ENCODE peak calls at places on chromosomes 3 and 15, in five cellular contexts. C is HepG2, D is H1, I is GM12878, Q is NT2/D1. T is an unnamed sample.

GRCh38 chr15:40770147-40770721 is 454 bp downstream of the C15orf62 start:
- DNase-seq in I (no peak), Q (no peak), C (no peak), D (no peak), T (no peak)

GRCh38 chr15:88256261-88257230 is at the start of gene NTRK3:
- DNase-seq in C (no peak), Q (no peak), D (peak), I (no peak), T (peak)

GRCh38 chr3:10205461-10206165 is 40.9 kb downstream of the IRAK2 start:
- DNase-seq in D (no peak), C (no peak), Q (no peak), I (no peak), T (no peak)

GRCh38 chr3:52402101-52402521 is 42.8 kb downstream of the SEMA3G start:
- DNase-seq in I (no peak), Q (no peak), D (no peak), C (no peak), T (no peak)

GRCh38 chr3:157499342-157499963 is 3.8 kb downstream of the VEPH1 start:
- DNase-seq in I (no peak), Q (peak), C (peak), D (peak), T (peak)

GRCh38 chr15:78461171-78461881 is 23.3 kb downstream of the IREB2 start:
- DNase-seq in C (no peak), Q (no peak), I (no peak), D (no peak), T (no peak)

GRCh38 chr15:66096711-66097058 is 156.9 kb downstream of the MEGF11 start:
- DNase-seq in C (no peak), I (no peak), Q (no peak), D (no peak), T (no peak)

GRCh38 chr15:65344909-65345275 is 32.9 kb downstream of the IGDCC3 start:
- DNase-seq in I (no peak), C (no peak), D (no peak), Q (no peak), T (no peak)

GRCh38 chr3:193974147-193974546 is 161.8 kb upstream of the HES1 start:
- DNase-seq in Q (no peak), D (no peak), C (no peak), I (no peak), T (no peak)

GRCh38 chr3:58952128-58952917 is 97.5 kb downstream of the CFAP20DC start:
- DNase-seq in I (peak), D (no peak), C (no peak), Q (no peak), T (no peak)

GRCh38 chr3:3110299-3110630 is at the start of gene IL5RA:
- DNase-seq in Q (no peak), D (no peak), I (no peak), C (no peak), T (no peak)

GRCh38 chr3:106969596-106969995 is 407.6 kb upstream of the CCDC54 start:
- DNase-seq in D (no peak), I (no peak), C (no peak), Q (no peak), T (no peak)

GRCh38 chr3:107796786-107797185 is 274.0 kb downstream of the BBX start:
- DNase-seq in I (no peak), C (peak), D (no peak), Q (no peak), T (no peak)

GRCh38 chr15:42805266-42805665 is 68.3 kb upstream of the CDAN1 start:
- DNase-seq in C (no peak), I (no peak), Q (no peak), D (no peak), T (no peak)

GRCh38 chr3:139480585-139480984 is 4.3 kb upstream of the RBP2 start:
- DNase-seq in Q (no peak), C (no peak), D (peak), I (no peak), T (no peak)

GRCh38 chr3:152197937-152198336 is 70.8 kb upstream of the MBNL1 start:
- DNase-seq in D (no peak), C (no peak), Q (no peak), I (no peak), T (no peak)

GRCh38 chr3:86934851-86935250 is 56.1 kb downstream of the VGLL3 start:
- DNase-seq in Q (no peak), D (no peak), I (no peak), C (no peak), T (no peak)

GRCh38 chr15:73957276-73957675 is 31.0 kb downstream of the LOXL1 start:
- DNase-seq in C (no peak), D (no peak), Q (no peak), I (no peak), T (no peak)
- TF ChIP-seq SUZ12 in C (no peak), D (no peak), Q (no peak), I (no peak), T (no peak)

DNA sequence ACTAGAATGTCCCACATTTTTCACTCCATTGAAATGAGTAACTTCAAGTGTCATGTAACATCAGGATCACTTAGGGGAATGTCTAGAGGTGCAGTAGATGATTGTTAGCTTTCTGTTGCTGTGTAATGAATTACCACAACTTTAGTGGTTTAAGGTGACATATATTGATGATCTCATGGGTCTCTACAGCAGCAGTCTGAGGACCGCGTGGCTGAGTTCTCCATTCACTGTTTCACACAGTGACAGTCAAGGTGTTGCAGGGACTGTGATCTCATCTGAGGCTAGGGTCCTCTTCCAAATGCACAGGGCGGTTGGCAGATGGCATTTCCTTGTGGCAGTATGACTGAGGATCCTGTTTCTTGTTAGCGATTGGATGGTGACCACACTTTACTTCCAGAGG is 82.8 kb downstream of the SLC25A26 start:
- DNase-seq in C (no peak), I (no peak), D (no peak), Q (no peak), T (no peak)
- TF ChIP-seq SUZ12 in C (no peak), I (no peak), D (no peak), Q (no peak), T (no peak)

GRCh38 chr3:149658444-149659172 is 783 bp upstream of the WWTR1 start:
- DNase-seq in D (peak), I (no peak), Q (no peak), C (no peak), T (peak)

GRCh38 chr3:149655826-149656599 is 1.8 kb downstream of the WWTR1 start:
- DNase-seq in I (no peak), C (no peak), Q (no peak), D (no peak), T (no peak)

GRCh38 chr3:149657458-149657795 is 398 bp downstream of the WWTR1 start:
- DNase-seq in I (no peak), C (no peak), Q (no peak), D (no peak), T (no peak)

GRCh38 chr3:149659173-149659468 is 1.3 kb upstream of the WWTR1 start:
- DNase-seq in Q (no peak), C (no peak), D (no peak), I (no peak), T (no peak)

DNA sequence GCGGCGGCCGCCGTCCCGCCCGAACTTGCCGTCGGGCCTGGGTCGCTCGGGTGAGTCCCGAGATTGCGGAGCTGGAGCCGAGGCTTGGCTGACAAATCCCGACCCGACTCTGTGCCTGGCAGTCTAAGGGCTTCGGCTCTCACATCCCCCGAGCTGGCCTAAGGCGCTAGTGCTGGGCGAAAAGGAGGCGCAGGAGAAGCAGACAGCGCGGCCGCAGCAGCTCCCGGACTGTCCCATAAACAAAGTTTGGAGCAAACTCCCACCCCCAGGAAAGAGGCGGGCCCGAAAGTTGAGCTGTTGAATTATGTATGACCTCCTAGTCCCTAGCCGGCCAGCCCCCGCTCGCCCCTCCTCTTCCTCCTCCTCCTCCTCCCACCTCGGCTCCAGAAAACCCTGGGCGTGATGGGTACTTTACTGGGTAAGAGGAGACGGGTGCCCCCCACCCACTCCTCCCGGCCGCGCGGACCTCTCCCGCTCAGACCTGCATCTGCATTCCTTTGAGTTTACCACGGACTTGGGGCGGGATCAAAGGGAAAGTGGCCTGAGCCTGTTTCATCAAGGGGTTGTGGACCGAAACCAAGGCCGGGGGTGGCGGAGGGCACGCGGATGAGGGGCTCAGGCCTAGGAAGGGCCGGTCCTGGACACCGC is at the start of gene WWTR1:
- DNase-seq in I (peak), C (peak), D (peak), Q (peak), T (peak)
- TF ChIP-seq SUZ12 in I (no peak), C (no peak), D (no peak), Q (no peak), T (no peak)

GRCh38 chr3:121769246-121769645 is 19.7 kb upstream of the GOLGB1 start:
- DNase-seq in I (no peak), C (no peak), D (no peak), Q (no peak), T (no peak)

GRCh38 chr3:121768452-121768851 is 18.9 kb upstream of the GOLGB1 start:
- DNase-seq in Q (no peak), D (no peak), C (no peak), I (no peak), T (no peak)
- TF ChIP-seq SUZ12 in Q (no peak), D (no peak), C (no peak), I (no peak), T (no peak)

GRCh38 chr3:123447749-123448502 is 964 bp downstream of the ADCY5 start:
- DNase-seq in C (no peak), I (no peak), Q (no peak), D (peak), T (peak)
- TF ChIP-seq SUZ12 in C (no peak), I (no peak), Q (no peak), D (no peak), T (no peak)

DNA sequence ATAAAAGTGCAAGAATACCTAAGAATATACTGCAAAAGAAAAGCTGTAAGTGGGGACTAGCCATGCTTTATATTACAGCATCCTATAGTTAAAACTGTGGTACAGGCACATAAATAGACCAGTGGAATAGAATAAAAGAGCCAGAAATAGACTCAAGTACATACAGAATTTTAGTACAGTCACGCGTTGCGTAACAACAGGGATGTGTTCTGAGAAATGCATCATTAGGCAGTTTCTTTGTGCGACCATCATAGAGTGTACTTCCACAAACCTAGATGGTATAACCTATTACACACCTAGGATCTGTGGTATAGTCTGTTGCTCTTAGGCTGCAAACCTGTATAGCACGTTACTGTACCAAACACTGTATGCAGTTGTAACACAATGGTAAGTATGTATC is 61.8 kb downstream of the PCCB start:
- DNase-seq in I (no peak), D (no peak), Q (no peak), C (no peak), T (no peak)
- TF ChIP-seq SUZ12 in I (no peak), D (no peak), Q (no peak), C (no peak), T (no peak)

GRCh38 chr3:118799303-118799702 is 235.3 kb downstream of the IGSF11 start:
- DNase-seq in Q (no peak), I (no peak), D (no peak), C (no peak), T (no peak)
- TF ChIP-seq SUZ12 in Q (no peak), I (no peak), D (no peak), C (no peak), T (no peak)

DNA sequence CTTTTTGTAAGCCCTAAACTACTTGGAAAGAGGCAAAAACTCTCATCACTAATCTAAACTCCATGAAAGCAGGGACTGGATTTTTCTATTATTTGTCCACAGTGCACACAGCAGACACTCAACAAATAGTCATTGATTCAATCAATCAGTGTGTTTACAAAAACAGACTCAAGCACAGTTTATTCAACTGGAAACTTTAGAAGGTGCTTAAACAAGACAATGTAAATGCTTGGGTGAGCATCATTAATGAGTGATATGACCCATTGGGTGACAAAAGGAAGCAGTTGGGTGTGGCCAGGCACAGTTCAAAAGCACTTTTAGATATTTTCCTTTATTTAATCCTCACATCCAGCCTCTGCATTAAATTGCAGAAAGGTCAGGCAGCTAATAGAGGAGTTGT is 32.0 kb upstream of the PPP4R2 start:
- DNase-seq in Q (no peak), C (no peak), D (no peak), I (no peak), T (no peak)
- TF ChIP-seq SUZ12 in Q (no peak), C (no peak), D (no peak), I (no peak), T (no peak)